ENCODE peak calls at places on chromosome 19, in six cellular contexts. L is uterus; R is OCI-LY7; M is PC-3; X is aorta; G is CD4-positive, CD25-positive, alpha-beta regulatory T cell. O is an unnamed sample.

GRCh38 chr19:1855040-1855827 is 7.0 kb upstream of the REXO1 start:
- DNase-seq in L (peak; percentile 57), R (peak; percentile 82), M (peak; percentile 38), X (peak; percentile 92), G (peak; percentile 77), O (peak; percentile 69)

GRCh38 chr19:19463348-19464117 is 51.8 kb downstream of the TSSK6 start:
- DNase-seq in L (peak; percentile 63), R (no peak), M (no peak), X (peak; percentile 82), G (no peak), O (peak; percentile 66)

GRCh38 chr19:19402656-19403372 is 2.7 kb upstream of the GATAD2A start:
- DNase-seq in L (no peak), R (no peak), M (no peak), X (no peak), G (no peak), O (no peak)

GRCh38 chr19:48686103-48686502 is 9.7 kb upstream of the FUT2 start:
- DNase-seq in L (no peak), R (no peak), M (peak; percentile 43), X (no peak), G (no peak), O (no peak)

GRCh38 chr19:54256250-54257115 is 590 bp downstream of the LILRB5 start:
- DNase-seq in L (no peak), R (no peak), M (no peak), X (no peak), G (no peak), O (no peak)

GRCh38 chr19:13024958-13025653 is 29.8 kb downstream of the NFIX start:
- DNase-seq in L (no peak), R (no peak), M (peak; percentile 66), X (no peak), G (no peak), O (no peak)

GRCh38 chr19:20276011-20276738 is 109.2 kb downstream of the ZNF486 start:
- DNase-seq in L (no peak), R (no peak), M (no peak), X (no peak), G (no peak), O (no peak)

GRCh38 chr19:49847731-49848696 is 2.9 kb upstream of the PTOV1 start:
- DNase-seq in L (no peak), R (no peak), M (peak; percentile 95), X (no peak), G (no peak), O (no peak)

GRCh38 chr19:41696402-41697197 is 8.5 kb upstream of the CEACAM7 start:
- DNase-seq in L (no peak), R (no peak), M (peak; percentile 28), X (peak; percentile 50), G (no peak), O (no peak)

GRCh38 chr19:58058428-58058827 is 654 bp upstream of the ZNF135 start:
- DNase-seq in L (no peak), R (no peak), M (no peak), X (peak; percentile 39), G (no peak), O (no peak)

DNA sequence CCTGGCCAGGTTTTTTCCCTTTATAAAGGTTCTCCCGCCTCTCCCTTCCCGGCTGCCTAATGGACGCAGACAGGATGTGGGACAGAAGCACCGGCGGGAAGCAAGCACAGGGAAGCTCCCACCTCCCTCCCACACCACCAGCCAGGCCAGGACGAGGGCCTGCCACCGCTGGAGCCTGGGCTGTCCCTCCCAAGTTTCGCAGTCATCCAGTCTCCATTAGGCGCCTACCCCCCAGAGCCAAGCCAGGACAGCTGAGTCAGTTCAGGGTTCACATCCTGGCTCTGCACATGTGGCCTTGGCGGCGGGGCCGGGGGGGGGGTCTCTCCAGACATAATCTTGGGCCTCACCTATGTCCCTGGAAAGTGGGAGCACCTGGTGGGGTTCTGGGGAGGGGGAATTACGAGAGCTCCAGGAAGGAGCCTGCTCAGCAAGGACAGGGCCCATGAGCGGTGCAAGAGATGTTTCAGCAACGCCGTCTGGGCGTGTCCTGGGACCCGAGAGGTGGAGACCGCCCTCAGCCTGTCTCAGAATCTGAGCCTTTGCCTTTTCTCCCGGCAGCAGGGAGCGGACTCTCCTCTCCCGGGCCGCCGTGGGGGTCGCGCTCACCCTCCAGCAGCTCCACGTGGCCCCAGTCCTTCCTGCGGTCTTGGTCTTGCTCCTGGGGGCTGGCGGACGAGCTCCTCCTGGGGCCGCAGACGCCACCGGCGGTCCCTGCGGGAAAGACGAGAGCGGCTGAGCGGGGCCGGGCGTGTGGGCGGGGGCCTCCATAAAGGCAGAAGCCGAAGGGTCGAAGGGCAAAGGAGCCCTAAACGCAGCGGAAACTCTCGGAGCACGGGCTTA is 889 bp downstream of the POLRMT start:
- DNase-seq in L (no peak), R (peak; percentile 63), M (peak; percentile 40), X (no peak), G (no peak), O (no peak)
- H3K27ac ChIP-seq in L (peak overlapping the region; percentile 43), R (peak overlapping the region; percentile 50), M (peak overlapping the region; percentile 35), X (no peak overlapping the region), G (peak overlapping the region; percentile 70), O (peak overlapping the region; percentile 88)

DNA sequence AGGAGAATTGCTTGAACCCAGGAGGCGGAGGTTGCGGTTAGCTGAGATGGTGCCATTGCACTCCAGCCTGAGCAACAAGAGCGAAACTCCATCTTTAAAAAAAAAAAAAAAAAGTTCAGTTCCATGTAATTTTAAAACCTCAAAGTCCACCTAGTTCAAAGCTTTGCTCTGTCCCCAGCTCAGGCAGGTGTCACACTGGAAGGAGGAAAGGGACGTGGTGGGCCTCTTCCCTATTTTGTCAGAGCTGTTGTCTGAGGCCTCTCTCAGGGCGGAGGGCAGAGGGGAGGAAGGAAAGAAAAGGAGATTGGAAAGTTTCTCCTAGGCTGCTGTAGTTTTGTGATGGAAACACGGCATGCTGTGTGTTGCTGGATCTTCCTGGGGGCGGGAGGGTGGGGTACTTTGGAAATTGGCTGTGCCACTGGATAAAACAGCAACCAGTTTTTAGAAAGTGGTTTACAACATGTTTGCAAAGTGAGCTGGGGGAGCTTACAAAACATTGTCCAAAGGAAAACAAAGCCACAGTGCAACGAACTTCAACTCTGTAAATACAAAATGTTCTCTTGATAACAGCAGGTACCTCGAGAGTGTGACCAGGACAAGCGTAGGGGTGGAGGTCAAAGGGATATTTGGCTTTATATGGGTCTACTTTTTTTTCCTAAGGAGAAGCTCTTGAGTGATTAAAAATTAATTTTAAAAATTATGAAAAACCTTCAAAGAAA is 2.3 kb downstream of the IGSF23 start:
- DNase-seq in L (no peak), R (no peak), M (no peak), X (no peak), G (no peak), O (no peak)
- H3K27ac ChIP-seq in L (no peak overlapping the region), R (no peak overlapping the region), M (no peak overlapping the region), X (no peak overlapping the region), G (no peak overlapping the region), O (no peak overlapping the region)

GRCh38 chr19:51478381-51479285 is at the start of gene CEACAM18:
- DNase-seq in L (no peak), R (no peak), M (no peak), X (no peak), G (no peak), O (no peak)
- H3K27ac ChIP-seq in L (no peak within 1 kb of the TSS), R (no peak within 1 kb of the TSS), M (no peak within 1 kb of the TSS), X (no peak within 1 kb of the TSS), G (no peak within 1 kb of the TSS), O (no peak within 1 kb of the TSS)

GRCh38 chr19:10817291-10818038 is 18.5 kb downstream of the TMED1 start:
- DNase-seq in L (peak; percentile 86), R (no peak), M (no peak), X (peak; percentile 93), G (no peak), O (peak; percentile 59)

GRCh38 chr19:10818306-10819123 is 17.5 kb downstream of the TMED1 start:
- DNase-seq in L (no peak), R (no peak), M (no peak), X (no peak), G (no peak), O (no peak)

GRCh38 chr19:10815969-10816635 is 19.9 kb downstream of the TMED1 start:
- DNase-seq in L (no peak), R (no peak), M (no peak), X (no peak), G (no peak), O (no peak)

GRCh38 chr19:10815007-10815531 is 20.9 kb downstream of the TMED1 start:
- DNase-seq in L (no peak), R (no peak), M (no peak), X (no peak), G (no peak), O (no peak)

GRCh38 chr19:10816691-10817090 is 19.3 kb downstream of the TMED1 start:
- DNase-seq in L (no peak), R (no peak), M (no peak), X (no peak), G (no peak), O (no peak)
- H3K27ac ChIP-seq in L (peak overlapping the region; percentile 89), R (no peak overlapping the region), M (no peak overlapping the region), X (no peak overlapping the region), G (no peak overlapping the region), O (peak overlapping the region; percentile 64)

GRCh38 chr19:45640849-45641273 is 1.7 kb upstream of the EML2 start:
- DNase-seq in L (no peak), R (no peak), M (peak; percentile 23), X (no peak), G (peak; percentile 15), O (no peak)
- H3K27ac ChIP-seq in L (no peak overlapping the region), R (peak overlapping the region; percentile 86), M (peak overlapping the region; percentile 92), X (no peak overlapping the region), G (peak overlapping the region; percentile 94), O (peak overlapping the region; percentile 68)

GRCh38 chr19:3381701-3382372 is 15.5 kb downstream of the NFIC start:
- DNase-seq in L (no peak), R (no peak), M (no peak), X (no peak), G (no peak), O (peak; percentile 55)
- H3K27ac ChIP-seq in L (peak overlapping the region; percentile 97), R (no peak overlapping the region), M (no peak overlapping the region), X (no peak overlapping the region), G (no peak overlapping the region), O (peak overlapping the region; percentile 100)

GRCh38 chr19:35718345-35719041 is 690 bp downstream of the KMT2B start:
- DNase-seq in L (peak; percentile 52), R (peak; percentile 59), M (peak; percentile 9), X (peak; percentile 85), G (peak; percentile 36), O (no peak)

GRCh38 chr19:35717665-35718344 is at the start of gene KMT2B:
- DNase-seq in L (peak; percentile 95), R (no peak), M (peak; percentile 89), X (peak; percentile 98), G (no peak), O (peak; percentile 92)

GRCh38 chr19:35716735-35716984 is 1.1 kb upstream of the KMT2B start:
- DNase-seq in L (no peak), R (no peak), M (no peak), X (no peak), G (no peak), O (no peak)

GRCh38 chr19:35715981-35716734 is 1.6 kb upstream of the KMT2B start:
- DNase-seq in L (peak; percentile 68), R (no peak), M (peak; percentile 33), X (peak; percentile 89), G (no peak), O (peak; percentile 29)

GRCh38 chr19:35716985-35717664 is 678 bp upstream of the KMT2B start:
- DNase-seq in L (peak; percentile 87), R (peak; percentile 99), M (peak; percentile 77), X (peak; percentile 96), G (peak; percentile 94), O (peak; percentile 82)
- H3K27ac ChIP-seq in L (peak overlapping the region; percentile 92), R (peak overlapping the region; percentile 58), M (peak overlapping the region; percentile 50), X (no peak overlapping the region), G (peak overlapping the region; percentile 95), O (peak overlapping the region; percentile 84)

GRCh38 chr19:55473201-55473600 is 3.2 kb upstream of the ZNF628 start:
- DNase-seq in L (no peak), R (no peak), M (no peak), X (no peak), G (no peak), O (no peak)
- H3K27ac ChIP-seq in L (no peak overlapping the region), R (no peak overlapping the region), M (no peak overlapping the region), X (no peak overlapping the region), G (no peak overlapping the region), O (peak overlapping the region; percentile 27)